ENCODE peak calls at places on chromosomes 4 and X, in four cellular contexts. G is fibroblast of mammary gland, X is adipocyte, P is posterior vena cava. C is an unnamed sample.

GRCh38 chr4:153448003-153448731 is 18.0 kb upstream of the TMEM131L start:
- DNase-seq in G (peak), X (peak), P (no peak), C (no peak)

GRCh38 chr4:87077834-87078585 is 142.4 kb downstream of the KLHL8 start:
- DNase-seq in P (no peak), X (no peak), G (no peak), C (no peak)

GRCh38 chr4:123396294-123397275 is at the start of gene SPRY1:
- DNase-seq in X (peak), G (peak), P (peak), C (peak)

GRCh38 chr4:154294951-154295350 is 196.6 kb downstream of the DCHS2 start:
- DNase-seq in G (no peak), P (no peak), X (no peak), C (no peak)

GRCh38 chrX:134691453-134691852 is 33.2 kb upstream of the PLAC1 start:
- DNase-seq in G (no peak), P (no peak), X (no peak), C (no peak)

GRCh38 chr4:151643564-151643963 is 117.2 kb downstream of the GATB start:
- DNase-seq in P (no peak), X (no peak), G (no peak), C (no peak)

GRCh38 chrX:154980330-154981115 is 42.0 kb downstream of the F8 start:
- DNase-seq in X (peak), G (peak), P (peak), C (peak)

GRCh38 chr4:38765391-38765790 is 17.4 kb downstream of the TLR10 start:
- DNase-seq in X (no peak), P (no peak), G (peak), C (no peak)

GRCh38 chr4:79857811-79858210 is 215.2 kb downstream of the ANTXR2 start:
- DNase-seq in G (no peak), X (peak), P (no peak), C (no peak)

GRCh38 chr4:3473251-3473942 is 10.3 kb downstream of the DOK7 start:
- DNase-seq in G (no peak), P (no peak), X (no peak), C (no peak)

GRCh38 chr4:141645611-141646340 is 9.4 kb downstream of the IL15 start:
- DNase-seq in G (peak), P (no peak), X (peak), C (no peak)

GRCh38 chr4:8383451-8384160 is 56.9 kb downstream of the ACOX3 start:
- DNase-seq in X (no peak), P (peak), G (peak), C (no peak)

C was measured in activated naive CD8-positive, alpha-beta T cell treated with anti-CD3 and anti-CD28 coated beads, Interleukin-2, amount 50 U/mL, for 16 hours.